ENCODE peak calls at places on chromosome 2, in nine cellular contexts. One of them, this sample, is unnamed.

GRCh38 chr2:218008060-218009040 is 5.6 kb upstream of the TNS1 start:
- DNase-seq in mammary epithelial cell: no peak
- DNase-seq in GM23338: no peak
- DNase-seq in endothelial cell of umbilical vein: peak
- DNase-seq in cardiac fibroblast: peak
- DNase-seq in IMR-90: peak
- DNase-seq in spleen: no peak
- DNase-seq in AG09309: no peak
- DNase-seq in upper lobe of right lung: no peak
- DNase-seq in this sample: peak

GRCh38 chr2:24816884-24817283 is 23.7 kb downstream of the CENPO start:
- DNase-seq in mammary epithelial cell: no peak
- DNase-seq in GM23338: no peak
- DNase-seq in endothelial cell of umbilical vein: peak
- DNase-seq in cardiac fibroblast: peak
- DNase-seq in IMR-90: peak
- DNase-seq in spleen: no peak
- DNase-seq in AG09309: peak
- DNase-seq in upper lobe of right lung: no peak
- DNase-seq in this sample: peak

GRCh38 chr2:241867776-241868420 is 1.6 kb upstream of the RTP5 start:
- DNase-seq in mammary epithelial cell: no peak
- DNase-seq in GM23338: no peak
- DNase-seq in endothelial cell of umbilical vein: no peak
- DNase-seq in cardiac fibroblast: no peak
- DNase-seq in IMR-90: no peak
- DNase-seq in spleen: no peak
- DNase-seq in AG09309: no peak
- DNase-seq in upper lobe of right lung: no peak
- DNase-seq in this sample: no peak

GRCh38 chr2:216918088-216918680 is 58.3 kb upstream of the TNP1 start:
- DNase-seq in mammary epithelial cell: peak
- DNase-seq in GM23338: no peak
- DNase-seq in endothelial cell of umbilical vein: peak
- DNase-seq in cardiac fibroblast: peak
- DNase-seq in IMR-90: peak
- DNase-seq in spleen: no peak
- DNase-seq in AG09309: peak
- DNase-seq in upper lobe of right lung: no peak
- DNase-seq in this sample: peak

GRCh38 chr2:63424329-63425078 is 163.8 kb downstream of the WDPCP start:
- DNase-seq in mammary epithelial cell: peak
- DNase-seq in GM23338: peak
- DNase-seq in endothelial cell of umbilical vein: peak
- DNase-seq in cardiac fibroblast: peak
- DNase-seq in IMR-90: peak
- DNase-seq in spleen: no peak
- DNase-seq in AG09309: no peak
- DNase-seq in upper lobe of right lung: no peak
- DNase-seq in this sample: peak

GRCh38 chr2:27065128-27065527 is 6.3 kb downstream of the OST4 start:
- DNase-seq in mammary epithelial cell: no peak
- DNase-seq in GM23338: no peak
- DNase-seq in endothelial cell of umbilical vein: no peak
- DNase-seq in cardiac fibroblast: no peak
- DNase-seq in IMR-90: no peak
- DNase-seq in spleen: no peak
- DNase-seq in AG09309: no peak
- DNase-seq in upper lobe of right lung: no peak
- DNase-seq in this sample: no peak

GRCh38 chr2:37653805-37654378 is 17.6 kb downstream of the CDC42EP3 start:
- DNase-seq in mammary epithelial cell: peak
- DNase-seq in GM23338: no peak
- DNase-seq in endothelial cell of umbilical vein: no peak
- DNase-seq in cardiac fibroblast: no peak
- DNase-seq in IMR-90: no peak
- DNase-seq in spleen: peak
- DNase-seq in AG09309: no peak
- DNase-seq in upper lobe of right lung: no peak
- DNase-seq in this sample: peak

GRCh38 chr2:157874278-157874825 is 1.8 kb downstream of the ACVR1 start:
- DNase-seq in mammary epithelial cell: no peak
- DNase-seq in GM23338: no peak
- DNase-seq in endothelial cell of umbilical vein: peak
- DNase-seq in cardiac fibroblast: no peak
- DNase-seq in IMR-90: no peak
- DNase-seq in spleen: peak
- DNase-seq in AG09309: no peak
- DNase-seq in upper lobe of right lung: no peak
- DNase-seq in this sample: peak

GRCh38 chr2:85326406-85326945 is 1.3 kb downstream of the TGOLN2 start:
- DNase-seq in mammary epithelial cell: peak
- DNase-seq in GM23338: no peak
- DNase-seq in endothelial cell of umbilical vein: peak
- DNase-seq in cardiac fibroblast: peak
- DNase-seq in IMR-90: peak
- DNase-seq in spleen: peak
- DNase-seq in AG09309: no peak
- DNase-seq in upper lobe of right lung: no peak
- DNase-seq in this sample: no peak

GRCh38 chr2:152718909-152719645 is 657 bp downstream of the ARL6IP6 start:
- DNase-seq in mammary epithelial cell: peak
- DNase-seq in GM23338: peak
- DNase-seq in endothelial cell of umbilical vein: no peak
- DNase-seq in cardiac fibroblast: peak
- DNase-seq in IMR-90: no peak
- DNase-seq in spleen: no peak
- DNase-seq in AG09309: no peak
- DNase-seq in upper lobe of right lung: no peak
- DNase-seq in this sample: peak

GRCh38 chr2:169683054-169683424 is 11.2 kb downstream of the CFAP210 start:
- DNase-seq in mammary epithelial cell: peak
- DNase-seq in GM23338: no peak
- DNase-seq in endothelial cell of umbilical vein: no peak
- DNase-seq in cardiac fibroblast: no peak
- DNase-seq in IMR-90: no peak
- DNase-seq in spleen: no peak
- DNase-seq in AG09309: no peak
- DNase-seq in upper lobe of right lung: no peak
- DNase-seq in this sample: no peak

GRCh38 chr2:33726415-33726814 is 127.3 kb upstream of the FAM98A start:
- DNase-seq in mammary epithelial cell: no peak
- DNase-seq in GM23338: no peak
- DNase-seq in endothelial cell of umbilical vein: no peak
- DNase-seq in cardiac fibroblast: no peak
- DNase-seq in IMR-90: no peak
- DNase-seq in spleen: no peak
- DNase-seq in AG09309: no peak
- DNase-seq in upper lobe of right lung: no peak
- DNase-seq in this sample: no peak

GRCh38 chr2:86454238-86454637 is 13.1 kb downstream of the KDM3A start:
- DNase-seq in mammary epithelial cell: no peak
- DNase-seq in GM23338: no peak
- DNase-seq in endothelial cell of umbilical vein: no peak
- DNase-seq in cardiac fibroblast: no peak
- DNase-seq in IMR-90: no peak
- DNase-seq in spleen: no peak
- DNase-seq in AG09309: no peak
- DNase-seq in upper lobe of right lung: no peak
- DNase-seq in this sample: no peak

GRCh38 chr2:241833938-241834852 is 24.5 kb downstream of the PDCD1 start:
- DNase-seq in mammary epithelial cell: no peak
- DNase-seq in GM23338: no peak
- DNase-seq in endothelial cell of umbilical vein: no peak
- DNase-seq in cardiac fibroblast: no peak
- DNase-seq in IMR-90: no peak
- DNase-seq in spleen: no peak
- DNase-seq in AG09309: no peak
- DNase-seq in upper lobe of right lung: no peak
- DNase-seq in this sample: no peak

GRCh38 chr2:177808984-177809809 is 263.4 kb downstream of the PDE11A start:
- DNase-seq in mammary epithelial cell: no peak
- DNase-seq in GM23338: no peak
- DNase-seq in endothelial cell of umbilical vein: no peak
- DNase-seq in cardiac fibroblast: no peak
- DNase-seq in IMR-90: no peak
- DNase-seq in spleen: no peak
- DNase-seq in AG09309: no peak
- DNase-seq in upper lobe of right lung: no peak
- DNase-seq in this sample: peak

GRCh38 chr2:183341057-183341456 is 216.8 kb downstream of the NUP35 start:
- DNase-seq in mammary epithelial cell: no peak
- DNase-seq in GM23338: no peak
- DNase-seq in endothelial cell of umbilical vein: no peak
- DNase-seq in cardiac fibroblast: no peak
- DNase-seq in IMR-90: no peak
- DNase-seq in spleen: no peak
- DNase-seq in AG09309: no peak
- DNase-seq in upper lobe of right lung: no peak
- DNase-seq in this sample: no peak

GRCh38 chr2:37786854-37787253 is 115.4 kb upstream of the CDC42EP3 start:
- DNase-seq in mammary epithelial cell: peak
- DNase-seq in GM23338: no peak
- DNase-seq in endothelial cell of umbilical vein: no peak
- DNase-seq in cardiac fibroblast: no peak
- DNase-seq in IMR-90: no peak
- DNase-seq in spleen: no peak
- DNase-seq in AG09309: no peak
- DNase-seq in upper lobe of right lung: no peak
- DNase-seq in this sample: no peak

GRCh38 chr2:111123751-111124150 is 3.0 kb downstream of the BCL2L11 start:
- DNase-seq in mammary epithelial cell: no peak
- DNase-seq in GM23338: no peak
- DNase-seq in endothelial cell of umbilical vein: no peak
- DNase-seq in cardiac fibroblast: no peak
- DNase-seq in IMR-90: no peak
- DNase-seq in spleen: peak
- DNase-seq in AG09309: no peak
- DNase-seq in upper lobe of right lung: no peak
- DNase-seq in this sample: no peak
- H3K4me3 ChIP-seq in mammary epithelial cell: no peak
- H3K4me3 ChIP-seq in GM23338: peak
- H3K4me3 ChIP-seq in endothelial cell of umbilical vein: no peak
- H3K4me3 ChIP-seq in cardiac fibroblast: no peak
- H3K4me3 ChIP-seq in IMR-90: no peak
- H3K4me3 ChIP-seq in spleen: peak
- H3K4me3 ChIP-seq in AG09309: no peak
- H3K4me3 ChIP-seq in upper lobe of right lung: peak
- H3K4me3 ChIP-seq in this sample: no peak

GRCh38 chr2:156526950-156527636 is 90.9 kb downstream of the GPD2 start:
- DNase-seq in mammary epithelial cell: no peak
- DNase-seq in GM23338: no peak
- DNase-seq in endothelial cell of umbilical vein: no peak
- DNase-seq in cardiac fibroblast: no peak
- DNase-seq in IMR-90: no peak
- DNase-seq in spleen: no peak
- DNase-seq in AG09309: no peak
- DNase-seq in upper lobe of right lung: no peak
- DNase-seq in this sample: no peak
- TF ChIP-seq CTCF in mammary epithelial cell: no peak
- TF ChIP-seq CTCF in GM23338: no peak
- TF ChIP-seq CTCF in endothelial cell of umbilical vein: no peak
- TF ChIP-seq CTCF in cardiac fibroblast: no peak
- TF ChIP-seq CTCF in IMR-90: no peak
- TF ChIP-seq CTCF in spleen: no peak
- TF ChIP-seq CTCF in AG09309: no peak
- TF ChIP-seq CTCF in upper lobe of right lung: no peak
- TF ChIP-seq CTCF in this sample: no peak

GRCh38 chr2:72888438-72889202 is 1.4 kb downstream of the SPR start:
- DNase-seq in mammary epithelial cell: no peak
- DNase-seq in GM23338: no peak
- DNase-seq in endothelial cell of umbilical vein: no peak
- DNase-seq in cardiac fibroblast: no peak
- DNase-seq in IMR-90: no peak
- DNase-seq in spleen: no peak
- DNase-seq in AG09309: no peak
- DNase-seq in upper lobe of right lung: no peak
- DNase-seq in this sample: no peak

GRCh38 chr2:72887032-72887835 is at the start of gene SPR:
- DNase-seq in mammary epithelial cell: peak
- DNase-seq in GM23338: peak
- DNase-seq in endothelial cell of umbilical vein: peak
- DNase-seq in cardiac fibroblast: peak
- DNase-seq in IMR-90: peak
- DNase-seq in spleen: peak
- DNase-seq in AG09309: no peak
- DNase-seq in upper lobe of right lung: peak
- DNase-seq in this sample: peak

GRCh38 chr2:72887836-72888437 is 729 bp downstream of the SPR start:
- DNase-seq in mammary epithelial cell: peak
- DNase-seq in GM23338: peak
- DNase-seq in endothelial cell of umbilical vein: peak
- DNase-seq in cardiac fibroblast: peak
- DNase-seq in IMR-90: peak
- DNase-seq in spleen: peak
- DNase-seq in AG09309: peak
- DNase-seq in upper lobe of right lung: peak
- DNase-seq in this sample: peak

GRCh38 chr2:72883356-72883962 is 3.7 kb upstream of the SPR start:
- DNase-seq in mammary epithelial cell: no peak
- DNase-seq in GM23338: peak
- DNase-seq in endothelial cell of umbilical vein: peak
- DNase-seq in cardiac fibroblast: peak
- DNase-seq in IMR-90: peak
- DNase-seq in spleen: no peak
- DNase-seq in AG09309: no peak
- DNase-seq in upper lobe of right lung: no peak
- DNase-seq in this sample: peak

DNA sequence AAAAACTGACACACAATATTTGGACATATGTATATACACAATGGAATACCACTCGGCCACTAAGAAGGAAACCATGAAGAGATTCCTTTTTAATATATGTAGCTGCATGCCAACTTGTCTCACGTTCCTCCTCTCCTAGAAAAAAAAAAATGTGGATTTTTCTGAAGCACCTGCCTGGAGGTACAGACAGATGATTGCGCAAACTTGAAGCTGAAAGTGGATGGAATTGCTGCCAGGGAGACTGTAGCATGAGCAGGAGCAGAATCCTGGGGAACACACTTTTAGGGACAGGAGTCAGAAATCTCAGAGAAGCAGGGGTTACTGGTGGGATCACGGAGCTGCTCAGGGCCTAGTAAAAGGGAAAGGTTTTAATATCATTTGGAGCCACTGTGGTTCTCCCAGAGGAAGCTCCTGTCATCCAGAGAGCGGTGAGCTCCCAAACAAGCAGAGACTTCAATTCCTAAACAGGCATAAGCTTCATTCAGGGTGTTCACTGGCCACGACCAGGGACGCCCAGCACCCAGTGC is 640 bp upstream of the SPR start:
- DNase-seq in mammary epithelial cell: no peak
- DNase-seq in GM23338: no peak
- DNase-seq in endothelial cell of umbilical vein: no peak
- DNase-seq in cardiac fibroblast: no peak
- DNase-seq in IMR-90: no peak
- DNase-seq in spleen: no peak
- DNase-seq in AG09309: no peak
- DNase-seq in upper lobe of right lung: no peak
- DNase-seq in this sample: no peak
- H3K4me3 ChIP-seq in mammary epithelial cell: peak
- H3K4me3 ChIP-seq in GM23338: peak
- H3K4me3 ChIP-seq in endothelial cell of umbilical vein: peak
- H3K4me3 ChIP-seq in cardiac fibroblast: peak
- H3K4me3 ChIP-seq in IMR-90: peak
- H3K4me3 ChIP-seq in spleen: peak
- H3K4me3 ChIP-seq in AG09309: peak
- H3K4me3 ChIP-seq in upper lobe of right lung: peak
- H3K4me3 ChIP-seq in this sample: peak

GRCh38 chr2:238139141-238139840 is 823 bp downstream of the KLHL30 start:
- DNase-seq in mammary epithelial cell: no peak
- DNase-seq in GM23338: peak
- DNase-seq in endothelial cell of umbilical vein: no peak
- DNase-seq in cardiac fibroblast: no peak
- DNase-seq in IMR-90: no peak
- DNase-seq in spleen: no peak
- DNase-seq in AG09309: no peak
- DNase-seq in upper lobe of right lung: no peak
- DNase-seq in this sample: no peak
- TF ChIP-seq CTCF in mammary epithelial cell: no peak
- TF ChIP-seq CTCF in GM23338: peak
- TF ChIP-seq CTCF in endothelial cell of umbilical vein: peak
- TF ChIP-seq CTCF in cardiac fibroblast: peak
- TF ChIP-seq CTCF in IMR-90: peak
- TF ChIP-seq CTCF in spleen: peak
- TF ChIP-seq CTCF in AG09309: peak
- TF ChIP-seq CTCF in upper lobe of right lung: peak
- TF ChIP-seq CTCF in this sample: peak